ENCODE peak calls at places on chromosome 9, in seven cellular contexts. E is GM12865, O is neural progenitor cell, S is cardiac fibroblast, Y is thyroid gland, P is choroid plexus epithelial cell, U is prostate gland. I is an unnamed sample.
A peak's percentile ranks its signal among the peaks of the same experiment; 100 is the strongest.

GRCh38 chr9:70947086-70947485 is 174.3 kb downstream of the TRPM3 start:
- DNase-seq in E (no peak), O (no peak), S (peak; percentile 14), Y (no peak), P (peak; percentile 40), U (no peak), I (no peak)

GRCh38 chr9:25827626-25828025 is 149.4 kb upstream of the TUSC1 start:
- DNase-seq in E (no peak), O (no peak), S (no peak), Y (no peak), P (no peak), U (no peak), I (no peak)

GRCh38 chr9:75455444-75455921 is 367.2 kb downstream of the OSTF1 start:
- DNase-seq in E (peak; percentile 43), O (no peak), S (peak; percentile 25), Y (peak; percentile 29), P (peak; percentile 45), U (no peak), I (no peak)

GRCh38 chr9:101449071-101449721 is 13.6 kb upstream of the ALDOB start:
- DNase-seq in E (peak; percentile 60), O (peak; percentile 91), S (peak; percentile 61), Y (peak; percentile 71), P (peak; percentile 79), U (peak; percentile 69), I (peak; percentile 92)

GRCh38 chr9:133788819-133789733 is 50.9 kb upstream of the SARDH start:
- DNase-seq in E (no peak), O (no peak), S (no peak), Y (peak; percentile 83), P (no peak), U (peak; percentile 22), I (no peak)

GRCh38 chr9:113395000-113395861 is 5.9 kb downstream of the ALAD start:
- DNase-seq in E (no peak), O (no peak), S (no peak), Y (no peak), P (no peak), U (no peak), I (no peak)

GRCh38 chr9:107348836-107349235 is 65.8 kb downstream of the RAD23B start:
- DNase-seq in E (no peak), O (no peak), S (no peak), Y (no peak), P (no peak), U (no peak), I (no peak)

GRCh38 chr9:6564370-6564769 is 81.2 kb downstream of the GLDC start:
- DNase-seq in E (no peak), O (no peak), S (peak; percentile 71), Y (no peak), P (peak; percentile 55), U (no peak), I (no peak)

GRCh38 chr9:88307136-88307535 is 81.1 kb upstream of the SPIN1 start:
- DNase-seq in E (no peak), O (no peak), S (no peak), Y (no peak), P (no peak), U (no peak), I (no peak)

GRCh38 chr9:75168270-75169185 is 80.2 kb downstream of the OSTF1 start:
- DNase-seq in E (no peak), O (no peak), S (peak; percentile 49), Y (no peak), P (no peak), U (no peak), I (no peak)

GRCh38 chr9:37433754-37434435 is 11.4 kb downstream of the GRHPR start:
- DNase-seq in E (no peak), O (peak; percentile 63), S (no peak), Y (no peak), P (no peak), U (no peak), I (no peak)

GRCh38 chr9:115411516-115411915 is 293.6 kb upstream of the TNC start:
- DNase-seq in E (no peak), O (no peak), S (no peak), Y (no peak), P (no peak), U (no peak), I (no peak)

GRCh38 chr9:134759001-134759607 is 117.5 kb downstream of the COL5A1 start:
- DNase-seq in E (no peak), O (no peak), S (peak; percentile 43), Y (no peak), P (peak; percentile 47), U (no peak), I (no peak)

GRCh38 chr9:125549465-125550215 is 157.4 kb downstream of the MAPKAP1 start:
- DNase-seq in E (no peak), O (no peak), S (no peak), Y (peak; percentile 81), P (no peak), U (peak; percentile 80), I (no peak)

GRCh38 chr9:84170521-84171141 is 169.9 kb downstream of the SLC28A3 start:
- DNase-seq in E (no peak), O (peak; percentile 13), S (peak; percentile 97), Y (peak; percentile 67), P (peak; percentile 98), U (peak; percentile 18), I (no peak)

GRCh38 chr9:72476617-72477375 is 44.6 kb upstream of the TMC1 start:
- DNase-seq in E (no peak), O (no peak), S (peak; percentile 71), Y (peak; percentile 17), P (peak; percentile 60), U (peak; percentile 45), I (no peak)

GRCh38 chr9:17906204-17906840 is 327.5 kb downstream of the SH3GL2 start:
- DNase-seq in E (no peak), O (peak; percentile 77), S (peak; percentile 3), Y (no peak), P (no peak), U (no peak), I (peak; percentile 80)

GRCh38 chr9:127722055-127722454 is 6.2 kb downstream of the TTC16 start:
- DNase-seq in E (no peak), O (no peak), S (no peak), Y (no peak), P (no peak), U (no peak), I (no peak)

GRCh38 chr9:106286249-106286648 is 576.7 kb upstream of the ZNF462 start:
- DNase-seq in E (no peak), O (peak; percentile 84), S (no peak), Y (no peak), P (no peak), U (no peak), I (no peak)

GRCh38 chr9:87156247-87156646 is 208.9 kb upstream of the GAS1 start:
- DNase-seq in E (no peak), O (no peak), S (no peak), Y (no peak), P (no peak), U (no peak), I (no peak)

GRCh38 chr9:100567856-100568255 is 10.0 kb upstream of the CAVIN4 start:
- DNase-seq in E (no peak), O (no peak), S (no peak), Y (no peak), P (no peak), U (no peak), I (no peak)

GRCh38 chr9:92728831-92729734 is 35.5 kb downstream of the BICD2 start:
- DNase-seq in E (peak; percentile 69), O (peak; percentile 33), S (peak; percentile 37), Y (no peak), P (peak; percentile 38), U (no peak), I (peak; percentile 65)

GRCh38 chr9:13279284-13280162 is at the start of gene MPDZ:
- DNase-seq in E (no peak), O (peak; percentile 89), S (peak; percentile 68), Y (peak; percentile 72), P (peak; percentile 80), U (peak; percentile 47), I (peak; percentile 84)
- H3K4me3 ChIP-seq in E (no peak within 1 kb of the TSS), O (peak within 1 kb of the TSS; percentile 76), S (peak within 1 kb of the TSS; percentile 69), Y (peak within 1 kb of the TSS; percentile 77), P (peak within 1 kb of the TSS; percentile 76), U (peak within 1 kb of the TSS; percentile 50), I (peak within 1 kb of the TSS; percentile 50)

DNA sequence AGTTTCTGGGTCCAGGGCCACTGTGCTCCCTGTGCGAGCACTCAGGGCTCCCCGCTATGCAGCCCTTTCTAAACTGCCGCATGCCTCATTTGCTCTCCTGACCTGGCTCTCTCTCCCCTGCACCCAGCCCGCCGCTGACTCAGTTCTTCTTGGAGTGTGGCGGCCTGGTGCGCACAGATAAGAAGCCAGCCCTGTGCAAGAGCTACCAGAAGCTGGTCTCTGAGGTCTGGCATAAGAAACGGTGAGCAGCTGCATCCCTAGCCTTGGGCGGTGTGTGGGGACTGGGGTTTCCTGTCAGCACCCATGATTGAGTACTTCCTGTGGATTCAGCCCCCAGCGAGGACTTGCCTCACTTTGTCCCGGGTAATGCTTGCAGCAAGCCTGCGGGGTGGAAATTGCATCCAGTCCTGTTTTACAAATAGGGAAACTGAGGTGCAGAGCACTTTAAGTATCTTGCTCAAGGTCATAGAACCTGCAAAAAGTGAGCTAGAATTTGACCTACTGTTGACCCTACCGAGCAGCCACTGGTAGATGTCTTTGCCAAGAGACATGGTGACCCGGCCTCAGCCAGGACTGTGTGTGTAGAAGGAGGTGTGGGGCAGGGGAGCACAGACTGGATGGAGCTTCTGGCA is 27.9 kb downstream of the USP20 start:
- DNase-seq in E (no peak), O (no peak), S (peak; percentile 62), Y (no peak), P (peak; percentile 89), U (no peak), I (no peak)
- H3K4me3 ChIP-seq in E (no peak overlapping the region), O (no peak overlapping the region), S (no peak overlapping the region), Y (no peak overlapping the region), P (no peak overlapping the region), U (no peak overlapping the region), I (no peak overlapping the region)

DNA sequence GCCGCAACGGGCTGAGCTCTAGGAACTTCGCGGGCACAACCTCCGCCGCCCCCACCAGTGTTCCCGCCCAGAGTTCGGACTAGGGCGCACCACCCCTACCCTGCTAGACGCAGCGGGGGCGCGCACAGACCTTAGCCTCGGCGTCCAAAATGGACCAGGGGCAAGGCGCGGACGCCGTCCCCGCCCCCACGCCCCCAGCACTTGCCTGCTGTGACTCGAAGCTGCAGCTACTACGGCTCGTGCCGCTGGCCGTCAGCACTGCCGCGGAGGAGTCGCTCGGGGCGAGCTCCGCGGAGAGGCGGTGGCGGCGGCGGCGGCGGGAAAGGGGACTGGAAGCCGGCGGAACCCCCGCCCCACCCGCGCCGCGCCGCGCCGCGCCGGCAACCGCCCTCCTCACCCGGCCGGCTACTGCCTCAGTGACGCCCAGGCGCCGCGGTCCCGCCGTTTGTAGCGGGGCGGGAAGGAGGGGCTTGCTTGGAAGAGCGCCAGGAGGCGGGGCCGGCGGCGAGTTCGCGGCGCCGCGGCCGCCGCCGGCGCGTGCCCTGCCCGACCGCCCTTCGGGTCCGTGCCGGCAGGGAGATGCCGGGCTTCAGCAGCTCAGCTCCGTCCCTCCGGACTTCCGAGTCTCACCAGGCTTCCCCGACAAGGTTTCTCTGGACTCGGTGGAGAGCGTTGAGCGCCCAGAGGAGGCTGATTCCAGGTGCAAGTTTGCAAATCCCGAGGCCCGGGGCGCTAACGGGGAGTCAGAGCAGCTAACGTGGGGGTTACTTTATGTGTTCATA is 4.4 kb downstream of the ELAVL2 start:
- DNase-seq in E (no peak), O (peak; percentile 89), S (no peak), Y (peak; percentile 20), P (no peak), U (no peak), I (peak; percentile 75)
- H3K4me3 ChIP-seq in E (no peak overlapping the region), O (peak overlapping the region; percentile 77), S (no peak overlapping the region), Y (no peak overlapping the region), P (no peak overlapping the region), U (peak overlapping the region; percentile 30), I (peak overlapping the region; percentile 29)

DNA sequence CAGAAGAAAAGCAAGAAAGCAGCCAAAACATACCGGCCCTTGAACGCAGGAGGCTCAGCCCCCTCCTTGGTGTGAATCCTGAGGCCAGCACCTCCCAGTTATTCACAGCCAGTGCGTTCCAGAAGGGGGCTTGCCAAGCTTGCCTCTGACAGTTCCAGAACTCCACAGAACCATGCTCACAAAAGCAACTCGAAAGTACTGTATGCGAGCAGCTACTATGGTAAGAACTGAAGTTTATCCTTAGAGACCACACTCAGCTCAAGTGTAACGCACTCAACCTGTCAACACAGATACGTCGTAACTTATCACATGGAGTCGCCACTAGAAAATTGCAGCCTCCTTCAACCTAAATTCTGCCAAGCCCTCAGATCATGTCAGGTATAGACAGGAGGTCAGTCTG is 1.4 kb downstream of the UBAC1 start:
- DNase-seq in E (no peak), O (no peak), S (no peak), Y (no peak), P (peak; percentile 13), U (no peak), I (no peak)
- H3K4me3 ChIP-seq in E (peak overlapping the region; percentile 63), O (peak overlapping the region; percentile 80), S (peak overlapping the region; percentile 82), Y (no peak overlapping the region), P (peak overlapping the region; percentile 82), U (peak overlapping the region; percentile 86), I (peak overlapping the region; percentile 79)

I was measured in left lung.